ENCODE peak calls at places on chromosomes 3 and 15, in four cellular contexts. D, B, G and X are unnamed samples.

GRCh38 chr3:183478501-183478900 is 50.1 kb upstream of the MCF2L2 start:
- DNase-seq in D (no peak), B (no peak), G (no peak), X (peak; percentile 20)

GRCh38 chr3:53044371-53045106 is 1.3 kb downstream of the SFMBT1 start:
- DNase-seq in D (peak; percentile 65), B (peak; percentile 40), G (peak; percentile 34), X (no peak)

GRCh38 chr15:98289747-98290146 is 329.2 kb downstream of the ARRDC4 start:
- DNase-seq in D (peak; percentile 11), B (no peak), G (peak; percentile 35), X (no peak)

GRCh38 chr15:25238716-25239470 is 199.9 kb downstream of the UBE3A start:
- DNase-seq in D (no peak), B (no peak), G (no peak), X (no peak)

GRCh38 chr3:182258538-182259177 is 534.6 kb upstream of the ATP11B start:
- DNase-seq in D (no peak), B (no peak), G (peak; percentile 54), X (no peak)

GRCh38 chr3:176554264-176554663 is 643.0 kb downstream of the TBL1XR1 start:
- DNase-seq in D (no peak), B (no peak), G (peak; percentile 31), X (no peak)

GRCh38 chr3:183312433-183312832 is 59.4 kb downstream of the B3GNT5 start:
- DNase-seq in D (no peak), B (no peak), G (no peak), X (no peak)

GRCh38 chr3:128323206-128324081 is 143.2 kb downstream of the DNAJB8 start:
- DNase-seq in D (peak; percentile 28), B (no peak), G (no peak), X (peak; percentile 18)

GRCh38 chr3:175108613-175109151 is 249.5 kb downstream of the NAALADL2 start:
- DNase-seq in D (no peak), B (no peak), G (no peak), X (no peak)

GRCh38 chr3:192700885-192701284 is 26.5 kb downstream of the FGF12 start:
- DNase-seq in D (no peak), B (no peak), G (peak; percentile 92), X (no peak)
- H4K5ac ChIP-seq in D (no peak overlapping the region), B (no peak overlapping the region), G (no peak overlapping the region), X (no peak overlapping the region)

GRCh38 chr3:108091498-108092259 is 848 bp upstream of the CD47 start:
- DNase-seq in D (peak; percentile 67), B (no peak), G (peak; percentile 43), X (peak; percentile 44)
- H4K5ac ChIP-seq in D (no peak overlapping the region), B (peak overlapping the region; percentile 88), G (no peak overlapping the region), X (no peak overlapping the region)

DNA sequence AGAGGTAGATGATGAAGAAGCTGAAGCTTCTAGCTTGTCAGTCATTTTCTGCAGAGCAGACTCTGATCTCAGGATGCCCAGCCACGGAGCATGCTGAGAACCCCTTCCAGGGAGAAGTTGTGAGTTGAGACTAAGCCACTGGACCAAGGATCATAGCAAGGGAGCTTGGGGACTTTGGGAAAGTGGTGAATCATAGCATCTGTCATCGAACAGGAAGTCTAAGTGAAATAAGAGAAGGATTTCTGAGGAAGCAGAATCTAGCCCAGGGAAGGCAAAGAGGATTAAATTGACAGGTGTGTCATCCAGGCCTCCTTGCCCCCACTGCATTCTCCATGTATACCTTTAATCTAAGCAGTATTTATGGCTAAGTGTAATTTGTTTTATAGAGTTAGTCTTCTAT is 71.8 kb upstream of the TMEM108 start:
- DNase-seq in D (no peak), B (no peak), G (no peak), X (no peak)
- H4K5ac ChIP-seq in D (no peak overlapping the region), B (no peak overlapping the region), G (no peak overlapping the region), X (no peak overlapping the region)

DNA sequence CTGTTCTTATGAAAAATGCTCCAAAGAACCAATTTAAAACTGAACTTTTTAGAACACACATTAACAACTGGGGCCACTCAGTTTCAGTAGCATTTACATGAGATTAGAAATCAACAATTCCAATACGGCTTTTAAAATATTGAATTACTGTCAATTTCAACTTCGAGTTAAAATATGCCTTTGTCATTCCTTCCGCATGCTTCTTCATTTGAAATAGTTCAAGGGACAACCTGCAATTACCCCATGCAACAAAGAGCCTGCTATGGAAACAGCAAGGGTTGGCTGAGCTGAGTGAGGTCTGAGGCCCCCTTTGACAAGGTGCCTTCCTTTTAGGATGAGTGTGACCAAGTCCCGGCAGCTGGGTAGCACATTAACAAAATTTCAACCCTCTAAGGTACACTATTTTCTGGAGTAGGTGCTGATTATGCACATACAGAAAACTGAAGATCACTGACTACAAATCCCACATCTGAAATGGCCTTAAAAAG is 11.6 kb downstream of the PDCD10 start:
- DNase-seq in D (no peak), B (no peak), G (peak; percentile 18), X (no peak)
- H4K5ac ChIP-seq in D (no peak overlapping the region), B (no peak overlapping the region), G (no peak overlapping the region), X (no peak overlapping the region)

DNA sequence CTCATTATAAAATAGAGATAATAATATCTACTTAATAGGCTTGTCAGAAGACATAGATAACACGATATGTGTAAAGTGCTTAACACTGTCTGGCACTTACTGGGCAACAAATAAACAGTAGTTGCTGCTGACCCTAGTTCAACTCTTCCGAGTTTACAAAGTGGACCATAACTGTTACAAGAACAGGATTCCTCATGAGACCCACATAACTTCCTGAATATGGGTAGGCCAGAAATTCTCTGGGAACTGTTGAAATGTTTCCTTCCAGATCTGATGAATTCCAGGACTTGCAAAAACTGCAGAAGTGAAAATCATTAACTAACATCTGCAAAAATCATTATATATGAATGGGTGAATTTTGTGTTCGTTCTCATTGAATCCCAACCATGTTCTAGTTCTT is 181.7 kb upstream of the MME start:
- DNase-seq in D (no peak), B (no peak), G (peak; percentile 51), X (no peak)
- H4K5ac ChIP-seq in D (no peak overlapping the region), B (peak overlapping the region; percentile 71), G (no peak overlapping the region), X (no peak overlapping the region)

DNA sequence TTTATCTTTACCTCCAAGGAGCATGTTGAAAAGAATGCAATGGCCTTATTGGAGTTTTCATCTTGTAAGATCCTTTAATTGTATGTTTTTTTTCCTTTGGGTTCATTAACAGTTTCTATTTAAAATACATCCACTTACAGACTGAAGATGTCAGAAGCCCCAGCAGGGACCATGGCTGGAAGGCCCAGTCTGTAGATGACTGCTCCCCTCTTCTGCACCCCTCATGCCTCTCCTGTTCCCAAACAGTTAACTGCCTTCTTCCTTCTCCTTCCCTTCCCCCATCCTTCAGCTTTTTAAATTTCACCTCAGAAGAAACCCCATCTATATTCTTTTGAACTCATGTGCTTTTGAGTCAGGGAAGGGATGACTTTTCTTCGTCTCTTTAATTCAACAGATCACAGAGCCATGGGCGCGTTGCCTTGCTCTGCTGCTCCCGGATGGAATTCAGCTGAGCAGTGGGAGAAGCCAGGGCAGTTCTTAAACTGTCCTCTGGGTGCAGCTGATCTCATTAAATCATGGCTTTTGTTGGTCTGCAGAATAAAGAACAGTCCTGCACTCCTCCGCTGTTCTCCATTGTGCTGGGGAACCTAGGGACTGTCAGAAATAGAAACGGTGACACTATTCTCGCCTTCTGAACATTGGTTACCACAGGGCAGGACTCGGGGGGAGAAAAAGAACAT is 71.5 kb upstream of the EIF1B start:
- DNase-seq in D (no peak), B (peak; percentile 2), G (peak; percentile 68), X (peak; percentile 57)
- H4K5ac ChIP-seq in D (no peak overlapping the region), B (no peak overlapping the region), G (no peak overlapping the region), X (no peak overlapping the region)

GRCh38 chr3:194382196-194382891 is 12.8 kb upstream of the LRRC15 start:
- DNase-seq in D (peak; percentile 45), B (no peak), G (peak; percentile 58), X (peak; percentile 18)

GRCh38 chr3:194380300-194380699 is 10.8 kb upstream of the LRRC15 start:
- DNase-seq in D (no peak), B (no peak), G (no peak), X (peak; percentile 21)

GRCh38 chr3:194382892-194383223 is 13.3 kb upstream of the LRRC15 start:
- DNase-seq in D (peak; percentile 53), B (no peak), G (no peak), X (peak; percentile 29)

GRCh38 chr3:194379651-194380050 is 10.1 kb upstream of the LRRC15 start:
- DNase-seq in D (no peak), B (no peak), G (no peak), X (peak; percentile 21)

GRCh38 chr3:194381460-194381875 is 11.9 kb upstream of the LRRC15 start:
- DNase-seq in D (no peak), B (no peak), G (no peak), X (peak; percentile 61)
- H4K5ac ChIP-seq in D (no peak overlapping the region), B (no peak overlapping the region), G (no peak overlapping the region), X (no peak overlapping the region)